ENCODE peak calls at places on chromosomes 5 and 9, in five cellular contexts. O, I, G, C and R are unnamed samples.
A peak's percentile ranks its signal among the peaks of the same experiment; 100 is the strongest.

GRCh38 chr5:45695011-45695667 is 1.0 kb downstream of the HCN1 start:
- DNase-seq in O (peak; percentile 52), I (no peak), G (no peak), C (no peak), R (peak; percentile 39)

GRCh38 chr9:21326526-21327139 is 8.6 kb downstream of the KLHL9 start:
- DNase-seq in O (peak; percentile 73), I (peak; percentile 43), G (no peak), C (no peak), R (peak; percentile 58)

GRCh38 chr5:149069711-149070110 is 6.8 kb upstream of the SH3TC2 start:
- DNase-seq in O (no peak), I (no peak), G (no peak), C (no peak), R (no peak)

GRCh38 chr9:86487222-86487841 is 133.1 kb upstream of the TUT7 start:
- DNase-seq in O (peak; percentile 74), I (no peak), G (no peak), C (no peak), R (peak; percentile 71)

GRCh38 chr9:99411068-99411467 is 189.0 kb downstream of the SEC61B start:
- DNase-seq in O (no peak), I (no peak), G (no peak), C (no peak), R (no peak)

GRCh38 chr5:36240779-36241635 is 718 bp downstream of the NADK2 start:
- DNase-seq in O (peak; percentile 79), I (no peak), G (peak; percentile 54), C (no peak), R (peak; percentile 82)

GRCh38 chr9:117343416-117343815 is 71.4 kb downstream of the ASTN2 start:
- DNase-seq in O (no peak), I (no peak), G (no peak), C (no peak), R (no peak)

GRCh38 chr9:24616858-24617257 is 71.2 kb upstream of the IZUMO3 start:
- DNase-seq in O (peak; percentile 8), I (no peak), G (no peak), C (no peak), R (no peak)

GRCh38 chr5:136006164-136006563 is 22.6 kb upstream of the TGFBI start:
- DNase-seq in O (no peak), I (no peak), G (no peak), C (no peak), R (no peak)

GRCh38 chr9:98864257-98865180 is 57.0 kb downstream of the GALNT12 start:
- DNase-seq in O (no peak), I (no peak), G (no peak), C (no peak), R (no peak)

GRCh38 chr5:141182248-141182647 is at the start of gene PCDHB16:
- DNase-seq in O (peak; percentile 89), I (no peak), G (no peak), C (no peak), R (peak; percentile 79)

GRCh38 chr5:137822158-137822764 is 45.4 kb upstream of the MYOT start:
- DNase-seq in O (peak; percentile 83), I (no peak), G (no peak), C (no peak), R (peak; percentile 76)

GRCh38 chr5:155080721-155081120 is 67.2 kb downstream of the KIF4B start:
- DNase-seq in O (no peak), I (no peak), G (no peak), C (no peak), R (no peak)

GRCh38 chr9:83680233-83680632 is 27.5 kb downstream of the UBQLN1 start:
- DNase-seq in O (peak; percentile 12), I (no peak), G (no peak), C (no peak), R (no peak)

GRCh38 chr9:15155826-15156225 is 151.2 kb downstream of the TTC39B start:
- DNase-seq in O (no peak), I (no peak), G (no peak), C (no peak), R (no peak)

GRCh38 chr9:138073408-138073807 is 195.8 kb downstream of the CACNA1B start:
- DNase-seq in O (no peak), I (no peak), G (no peak), C (no peak), R (no peak)
- H3K27me3 ChIP-seq in O (no peaks in the 10 kb centered on the region), I (no peaks in the 10 kb centered on the region), G (peaks cover 22% of the 10 kb centered on the region), C (no peaks in the 10 kb centered on the region), R (no peaks in the 10 kb centered on the region)

GRCh38 chr5:173575985-173576384 is 40.5 kb downstream of the BOD1 start:
- DNase-seq in O (no peak), I (no peak), G (no peak), C (no peak), R (no peak)
- H3K27me3 ChIP-seq in O (no peaks in the 10 kb centered on the region), I (no peaks in the 10 kb centered on the region), G (no peaks in the 10 kb centered on the region), C (peaks cover 6% of the 10 kb centered on the region), R (no peaks in the 10 kb centered on the region)

GRCh38 chr9:133273098-133273497 is 1.9 kb downstream of the ABO start:
- DNase-seq in O (no peak), I (no peak), G (no peak), C (no peak), R (no peak)
- H3K27me3 ChIP-seq in O (peaks cover 71% of the 10 kb centered on the region), I (no peaks in the 10 kb centered on the region), G (peaks cover 35% of the 10 kb centered on the region), C (no peaks in the 10 kb centered on the region), R (peaks cover 84% of the 10 kb centered on the region)

GRCh38 chr9:136194540-136194939 is 10.4 kb downstream of the LHX3 start:
- DNase-seq in O (peak; percentile 74), I (no peak), G (no peak), C (no peak), R (no peak)
- H3K27me3 ChIP-seq in O (peaks cover 94% of the 10 kb centered on the region), I (no peaks in the 10 kb centered on the region), G (peaks cover 100% of the 10 kb centered on the region), C (peaks cover 6% of the 10 kb centered on the region), R (peaks cover 100% of the 10 kb centered on the region)

GRCh38 chr5:2992806-2993205 is 241.3 kb upstream of the IRX2 start:
- DNase-seq in O (no peak), I (no peak), G (no peak), C (no peak), R (no peak)

GRCh38 chr5:2989517-2989916 is 238.0 kb upstream of the IRX2 start:
- DNase-seq in O (peak; percentile 34), I (no peak), G (no peak), C (no peak), R (no peak)

GRCh38 chr5:2993301-2993700 is 241.8 kb upstream of the IRX2 start:
- DNase-seq in O (no peak), I (no peak), G (no peak), C (no peak), R (no peak)

GRCh38 chr5:2993771-2994170 is 242.3 kb upstream of the IRX2 start:
- DNase-seq in O (no peak), I (no peak), G (no peak), C (no peak), R (no peak)

GRCh38 chr5:2991884-2992283 is 240.4 kb upstream of the IRX2 start:
- DNase-seq in O (no peak), I (no peak), G (no peak), C (no peak), R (no peak)
- H3K27me3 ChIP-seq in O (no peaks in the 10 kb centered on the region), I (no peaks in the 10 kb centered on the region), G (peaks cover 5% of the 10 kb centered on the region), C (no peaks in the 10 kb centered on the region), R (no peaks in the 10 kb centered on the region)

GRCh38 chr9:116151966-116152381 is 1.6 kb upstream of the PAPPA start:
- DNase-seq in O (no peak), I (no peak), G (no peak), C (no peak), R (no peak)

GRCh38 chr9:116149844-116150243 is 3.7 kb upstream of the PAPPA start:
- DNase-seq in O (peak; percentile 76), I (no peak), G (no peak), C (no peak), R (peak; percentile 64)

GRCh38 chr9:116152390-116152789 is 1.2 kb upstream of the PAPPA start:
- DNase-seq in O (peak; percentile 19), I (no peak), G (no peak), C (no peak), R (no peak)

GRCh38 chr9:116152941-116153764 is 438 bp upstream of the PAPPA start:
- DNase-seq in O (peak; percentile 87), I (no peak), G (no peak), C (no peak), R (peak; percentile 81)

DNA sequence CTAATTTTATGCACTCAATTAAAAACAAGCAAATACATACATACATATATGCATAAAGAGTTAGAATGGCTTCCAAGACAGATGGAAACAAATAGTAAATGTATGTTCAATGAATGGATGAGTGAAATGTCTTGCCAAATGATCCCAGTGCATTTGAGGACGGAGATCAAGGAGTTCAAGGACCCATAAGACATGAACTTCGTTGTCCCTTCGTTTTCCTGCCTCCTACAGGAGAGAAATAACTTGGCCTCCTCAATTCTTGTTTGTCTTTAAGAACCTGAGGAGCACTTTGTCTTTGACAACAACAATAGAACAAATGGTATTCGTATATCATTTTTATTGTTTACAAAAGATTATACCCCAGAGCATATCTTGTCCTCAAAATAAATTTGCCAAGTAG is 2.4 kb upstream of the PAPPA start:
- DNase-seq in O (no peak), I (no peak), G (no peak), C (no peak), R (no peak)
- H3K27me3 ChIP-seq in O (peaks cover 27% of the 10 kb centered on the region), I (peaks cover 2% of the 10 kb centered on the region), G (peaks cover 4% of the 10 kb centered on the region), C (peaks cover 13% of the 10 kb centered on the region), R (peaks cover 40% of the 10 kb centered on the region)

GRCh38 chr9:113462781-113463286 is 693 bp upstream of the RGS3 start:
- DNase-seq in O (no peak), I (no peak), G (no peak), C (no peak), R (peak; percentile 15)

GRCh38 chr9:113463418-113464285 is at the start of gene RGS3:
- DNase-seq in O (peak; percentile 96), I (no peak), G (peak; percentile 74), C (no peak), R (peak; percentile 94)

GRCh38 chr9:113461943-113462342 is 1.6 kb upstream of the RGS3 start:
- DNase-seq in O (no peak), I (no peak), G (no peak), C (no peak), R (no peak)

GRCh38 chr9:113464286-113464660 is 746 bp downstream of the RGS3 start:
- DNase-seq in O (no peak), I (no peak), G (no peak), C (no peak), R (no peak)

DNA sequence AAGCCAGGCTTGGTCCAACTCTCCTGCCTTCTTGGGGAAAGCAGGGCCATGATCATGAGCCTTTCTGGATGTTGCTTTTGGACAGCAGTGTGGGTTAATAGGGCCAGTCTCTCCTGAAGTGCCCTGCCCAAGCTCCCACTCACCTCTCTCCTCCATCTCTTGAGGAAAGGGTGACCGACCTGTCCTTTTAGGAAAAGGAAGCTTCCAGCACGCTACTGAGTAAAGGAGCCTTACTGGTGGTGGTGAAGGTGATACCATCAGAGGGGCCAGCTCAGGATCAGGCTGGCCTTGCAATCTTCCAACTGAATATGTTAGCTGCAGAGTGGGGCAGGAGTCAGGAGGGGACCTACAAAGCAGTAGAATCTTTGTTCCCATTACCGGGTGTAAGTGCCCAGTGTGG is 2.2 kb upstream of the RGS3 start:
- DNase-seq in O (no peak), I (no peak), G (no peak), C (no peak), R (no peak)
- H3K27me3 ChIP-seq in O (peaks cover 26% of the 10 kb centered on the region), I (no peaks in the 10 kb centered on the region), G (peaks cover 3% of the 10 kb centered on the region), C (no peaks in the 10 kb centered on the region), R (peaks cover 33% of the 10 kb centered on the region)